ENCODE peak calls at places on chromosomes 6 and 20, in six cellular contexts. One of them, this sample, is unnamed.

GRCh38 chr6:71279740-71280139 is 8.9 kb upstream of the OGFRL1 start:
- DNase-seq in activated T-cell treated with anti-CD3 and anti-CD28 coated beads, Interleukin-2, amount 50 U/mL, for 72 hours: no peak
- DNase-seq in AG09319: no peak
- DNase-seq in central memory CD4-positive, alpha-beta T cell: no peak
- DNase-seq in cardiac fibroblast: no peak
- DNase-seq in H54: no peak
- DNase-seq in this sample: no peak

GRCh38 chr6:129705212-129705611 is 4.8 kb downstream of the ARHGAP18 start:
- DNase-seq in cardiac fibroblast: no peak
- DNase-seq in activated T-cell treated with anti-CD3 and anti-CD28 coated beads, Interleukin-2, amount 50 U/mL, for 72 hours: no peak
- DNase-seq in H54: no peak
- DNase-seq in AG09319: no peak
- DNase-seq in central memory CD4-positive, alpha-beta T cell: no peak
- DNase-seq in this sample: no peak

GRCh38 chr20:3222635-3223600 is 13.6 kb downstream of the ITPA start:
- DNase-seq in cardiac fibroblast: no peak
- DNase-seq in H54: no peak
- DNase-seq in activated T-cell treated with anti-CD3 and anti-CD28 coated beads, Interleukin-2, amount 50 U/mL, for 72 hours: peak
- DNase-seq in AG09319: no peak
- DNase-seq in central memory CD4-positive, alpha-beta T cell: no peak
- DNase-seq in this sample: no peak

GRCh38 chr20:17654649-17655285 is 27.3 kb downstream of the RRBP1 start:
- DNase-seq in cardiac fibroblast: peak
- DNase-seq in central memory CD4-positive, alpha-beta T cell: no peak
- DNase-seq in activated T-cell treated with anti-CD3 and anti-CD28 coated beads, Interleukin-2, amount 50 U/mL, for 72 hours: no peak
- DNase-seq in H54: no peak
- DNase-seq in AG09319: no peak
- DNase-seq in this sample: no peak

GRCh38 chr20:38293490-38294333 is 10.2 kb upstream of the BPI start:
- DNase-seq in H54: no peak
- DNase-seq in activated T-cell treated with anti-CD3 and anti-CD28 coated beads, Interleukin-2, amount 50 U/mL, for 72 hours: no peak
- DNase-seq in cardiac fibroblast: no peak
- DNase-seq in AG09319: no peak
- DNase-seq in central memory CD4-positive, alpha-beta T cell: no peak
- DNase-seq in this sample: no peak

GRCh38 chr6:73180718-73181619 is 44.3 kb downstream of the KHDC1L start:
- DNase-seq in cardiac fibroblast: peak
- DNase-seq in central memory CD4-positive, alpha-beta T cell: peak
- DNase-seq in AG09319: peak
- DNase-seq in activated T-cell treated with anti-CD3 and anti-CD28 coated beads, Interleukin-2, amount 50 U/mL, for 72 hours: no peak
- DNase-seq in H54: peak
- DNase-seq in this sample: no peak

GRCh38 chr20:47674145-47674544 is 111.1 kb downstream of the SULF2 start:
- DNase-seq in cardiac fibroblast: no peak
- DNase-seq in AG09319: no peak
- DNase-seq in H54: no peak
- DNase-seq in central memory CD4-positive, alpha-beta T cell: no peak
- DNase-seq in activated T-cell treated with anti-CD3 and anti-CD28 coated beads, Interleukin-2, amount 50 U/mL, for 72 hours: no peak
- DNase-seq in this sample: no peak

GRCh38 chr6:79469381-79470246 is 67.6 kb downstream of the LCA5 start:
- DNase-seq in cardiac fibroblast: peak
- DNase-seq in central memory CD4-positive, alpha-beta T cell: no peak
- DNase-seq in H54: no peak
- DNase-seq in activated T-cell treated with anti-CD3 and anti-CD28 coated beads, Interleukin-2, amount 50 U/mL, for 72 hours: no peak
- DNase-seq in AG09319: no peak
- DNase-seq in this sample: no peak